ENCODE peak calls at places on chromosomes 6 and 20, in nine cellular contexts. U is fibroblast of pulmonary artery; P is stimulated activated CD8-positive, alpha-beta memory T cell treated with anti-CD3 and anti-CD28 coated beads, Interleukin-7, amount 100 ng/mL, for 1 hour; H is activated T-cell treated with anti-CD3 and anti-CD28 coated beads for 1 hour; M is C1 segment of cervical spinal cord; O is frontal cortex; J is effector memory CD4-positive, alpha-beta T cell; X is BJ; B is GM12878. R is an unnamed sample.

GRCh38 chr6:126015869-126016268 is 29.5 kb downstream of the TRMT11 start:
- DNase-seq in U (no peak), P (no peak), H (no peak), M (no peak), O (no peak), J (no peak), X (no peak), B (no peak), R (no peak)

GRCh38 chr20:55160022-55160421 is 684.6 kb downstream of the DOK5 start:
- DNase-seq in U (no peak), P (no peak), H (no peak), M (no peak), O (no peak), J (no peak), X (peak), B (no peak), R (no peak)

GRCh38 chr6:161242779-161243693 is 30.8 kb downstream of the AGPAT4 start:
- DNase-seq in U (peak), P (peak), H (peak), M (no peak), O (no peak), J (no peak), X (no peak), B (no peak), R (no peak)

GRCh38 chr6:56041591-56041990 is 166.2 kb upstream of the BMP5 start:
- DNase-seq in U (no peak), P (no peak), H (no peak), M (no peak), O (no peak), J (no peak), X (no peak), B (no peak), R (no peak)

GRCh38 chr6:18053071-18053475 is 65.6 kb upstream of the KIF13A start:
- DNase-seq in U (peak), P (no peak), H (no peak), M (no peak), O (no peak), J (no peak), X (peak), B (no peak), R (no peak)

GRCh38 chr6:108627692-108628565 is 67.2 kb downstream of the FOXO3 start:
- DNase-seq in U (peak), P (no peak), H (no peak), M (no peak), O (no peak), J (no peak), X (no peak), B (no peak), R (no peak)

GRCh38 chr6:136927313-136927712 is 5.2 kb downstream of the SLC35D3 start:
- DNase-seq in U (peak), P (no peak), H (no peak), M (no peak), O (no peak), J (no peak), X (no peak), B (no peak), R (peak)

GRCh38 chr20:24438331-24438730 is 31.1 kb upstream of the SYNDIG1 start:
- DNase-seq in U (no peak), P (no peak), H (no peak), M (no peak), O (no peak), J (no peak), X (no peak), B (no peak), R (no peak)

GRCh38 chr6:22954749-22955385 is 385.5 kb downstream of the HDGFL1 start:
- DNase-seq in U (peak), P (no peak), H (no peak), M (no peak), O (no peak), J (no peak), X (no peak), B (no peak), R (peak)

GRCh38 chr6:87105823-87106222 is 10.9 kb upstream of the CGA start:
- DNase-seq in U (peak), P (no peak), H (no peak), M (no peak), O (no peak), J (no peak), X (peak), B (no peak), R (no peak)

GRCh38 chr6:133671376-133671775 is 217.5 kb upstream of the TCF21 start:
- DNase-seq in U (no peak), P (no peak), H (no peak), M (no peak), O (no peak), J (no peak), X (no peak), B (no peak), R (no peak)

GRCh38 chr20:34971873-34972235 is 16.2 kb downstream of the MYH7B start:
- DNase-seq in U (no peak), P (no peak), H (no peak), M (no peak), O (no peak), J (no peak), X (no peak), B (no peak), R (no peak)

GRCh38 chr6:4316867-4317400 is 181.6 kb upstream of the ECI2 start:
- DNase-seq in U (peak), P (no peak), H (no peak), M (no peak), O (no peak), J (no peak), X (peak), B (no peak), R (peak)

GRCh38 chr20:13119583-13119982 is 101.5 kb upstream of the ISM1 start:
- DNase-seq in U (peak), P (no peak), H (peak), M (peak), O (no peak), J (no peak), X (no peak), B (no peak), R (peak)

GRCh38 chr20:38214256-38214870 is 46.2 kb downstream of the KIAA1755 start:
- DNase-seq in U (no peak), P (no peak), H (no peak), M (no peak), O (no peak), J (no peak), X (no peak), B (no peak), R (no peak)

GRCh38 chr6:47083586-47084047 is 41.5 kb upstream of the ADGRF1 start:
- DNase-seq in U (peak), P (no peak), H (no peak), M (peak), O (no peak), J (no peak), X (peak), B (no peak), R (peak)